ENCODE peak calls at places on chromosomes 11 and 22, in ten cellular contexts. G is IMR-90, Z is uterus, L is small intestine, B is colonic mucosa, K is A549, T is PC-3, I is adrenal gland, X is heart left ventricle, D is trophoblast cell. H is an unnamed sample.

GRCh38 chr22:30290679-30291333 is 1.5 kb upstream of the CASTOR1 start:
- DNase-seq in X (peak; percentile 95), G (peak; percentile 48), T (peak; percentile 62), I (peak; percentile 86), D (peak; percentile 62), B (peak; percentile 70), Z (peak; percentile 90), K (no peak), L (no peak), H (peak; percentile 60)

GRCh38 chr11:64858467-64859401 is 14.3 kb upstream of the CDC42BPG start:
- DNase-seq in X (peak; percentile 85), I (peak; percentile 79), T (peak; percentile 50), D (no peak), K (no peak), L (peak; percentile 62), G (no peak), Z (no peak), B (no peak), H (no peak)

GRCh38 chr11:59273008-59273841 is 60.5 kb upstream of the MPEG1 start:
- DNase-seq in T (peak; percentile 29), D (no peak), I (no peak), G (no peak), B (peak; percentile 69), L (peak; percentile 49), Z (no peak), K (no peak), X (no peak), H (peak; percentile 94)

GRCh38 chr22:19117111-19117512 is 5.1 kb downstream of the DGCR2 start:
- DNase-seq in G (no peak), D (no peak), K (no peak), T (no peak), L (peak; percentile 70), I (no peak), B (peak; percentile 74), X (peak; percentile 9), Z (no peak), H (no peak)

GRCh38 chr11:575324-575995 is 810 bp upstream of the PHRF1 start:
- DNase-seq in T (peak; percentile 59), X (no peak), Z (peak; percentile 42), G (no peak), I (no peak), L (peak; percentile 82), K (peak; percentile 76), B (peak; percentile 82), D (peak; percentile 62), H (no peak)

GRCh38 chr11:20026629-20027545 is 133.4 kb downstream of the DBX1 start:
- DNase-seq in T (peak; percentile 84), G (no peak), D (peak; percentile 94), B (no peak), X (no peak), L (peak; percentile 9), K (no peak), Z (peak; percentile 38), I (no peak), H (no peak)

GRCh38 chr11:65565624-65566453 is 4.4 kb upstream of the ZNRD2 start:
- DNase-seq in X (no peak), Z (no peak), K (no peak), I (no peak), B (no peak), G (peak; percentile 35), T (peak; percentile 41), D (no peak), L (no peak), H (peak; percentile 73)

GRCh38 chr22:31436132-31436531 is 36.7 kb downstream of the DRG1 start:
- DNase-seq in Z (no peak), K (no peak), G (no peak), I (no peak), B (no peak), X (no peak), L (no peak), T (no peak), D (no peak), H (no peak)

GRCh38 chr22:23289851-23290724 is 109.8 kb downstream of the BCR start:
- DNase-seq in Z (peak; percentile 41), K (peak; percentile 69), D (peak; percentile 32), L (peak; percentile 63), B (peak; percentile 76), T (peak; percentile 56), G (peak; percentile 62), X (peak; percentile 47), I (peak; percentile 59), H (peak; percentile 86)

GRCh38 chr11:101169944-101170343 is 40.3 kb upstream of the PGR start:
- DNase-seq in Z (no peak), T (no peak), I (no peak), K (no peak), D (no peak), B (no peak), X (no peak), L (no peak), G (no peak), H (no peak)

GRCh38 chr22:32518848-32519247 is 44.2 kb downstream of the FBXO7 start:
- DNase-seq in L (peak; percentile 29), D (no peak), G (no peak), B (no peak), T (peak; percentile 6), I (no peak), X (no peak), Z (no peak), K (no peak), H (peak; percentile 70)

GRCh38 chr11:68374531-68374930 is 62.1 kb downstream of the LRP5 start:
- DNase-seq in G (peak; percentile 15), Z (no peak), T (no peak), L (no peak), D (no peak), I (no peak), B (no peak), K (no peak), X (no peak), H (no peak)

GRCh38 chr22:38843716-38844660 is at the start of gene NPTXR:
- DNase-seq in B (no peak), X (peak; percentile 51), T (peak; percentile 42), D (peak; percentile 67), Z (no peak), G (peak; percentile 31), K (peak; percentile 53), I (peak; percentile 64), L (peak; percentile 20), H (no peak)

DNA sequence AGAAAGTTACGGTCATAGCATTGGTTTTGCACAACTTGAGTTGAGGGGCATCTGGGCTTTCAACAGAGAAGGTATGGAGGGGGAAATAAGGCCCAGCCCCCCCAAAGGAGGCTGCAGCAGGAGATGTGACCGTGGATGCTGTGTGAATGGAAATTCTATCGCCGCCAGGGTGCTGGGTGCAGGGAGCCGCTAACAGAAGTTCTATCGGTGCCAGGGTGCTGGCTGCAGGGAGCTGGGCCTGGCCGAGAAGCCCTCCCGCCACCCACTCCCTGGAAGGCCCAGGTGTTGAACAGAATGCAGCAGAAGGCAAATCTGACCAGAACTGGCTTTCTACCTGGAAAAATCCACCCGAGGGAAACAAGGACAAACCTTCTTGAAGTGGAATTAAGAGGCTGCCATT is 115.0 kb downstream of the SHANK2 start:
- DNase-seq in B (no peak), I (no peak), G (no peak), K (no peak), Z (no peak), T (no peak), D (no peak), X (no peak), L (no peak), H (no peak)
- H3K9me3 ChIP-seq in B (no peaks in the 10 kb centered on the region), I (no peaks in the 10 kb centered on the region), G (peaks cover 2% of the 10 kb centered on the region), K (no peaks in the 10 kb centered on the region), Z (no peaks in the 10 kb centered on the region), T (no peaks in the 10 kb centered on the region), D (peaks cover 2% of the 10 kb centered on the region), X (no peaks in the 10 kb centered on the region), L (no peaks in the 10 kb centered on the region), H (no peaks in the 10 kb centered on the region)

GRCh38 chr22:44939451-44939850 is 70.4 kb downstream of the PHF21B start:
- DNase-seq in Z (no peak), X (no peak), D (no peak), L (no peak), B (no peak), I (no peak), G (no peak), T (no peak), K (no peak), H (no peak)
- H3K4me1 ChIP-seq in Z (no peaks in the 10 kb centered on the region), X (peaks cover 5% of the 10 kb centered on the region), D (peaks cover 6% of the 10 kb centered on the region), L (no peaks in the 10 kb centered on the region), B (no peaks in the 10 kb centered on the region), I (no peaks in the 10 kb centered on the region), G (no peaks in the 10 kb centered on the region), T (no peaks in the 10 kb centered on the region), K (no peaks in the 10 kb centered on the region), H (no peaks in the 10 kb centered on the region)

GRCh38 chr22:21632931-21633330 is 371 bp downstream of the CCDC116 start:
- DNase-seq in X (no peak), T (no peak), L (no peak), K (no peak), D (no peak), Z (no peak), I (no peak), G (no peak), B (no peak), H (no peak)
- H3K27ac ChIP-seq in X (no peak overlapping the region), T (no peak overlapping the region), L (no peak overlapping the region), K (no peak overlapping the region), D (no peak overlapping the region), Z (no peak overlapping the region), I (no peak overlapping the region), G (no peak overlapping the region), B (no peak overlapping the region), H (no peak overlapping the region)

GRCh38 chr22:47997052-47997568 is 1234.7 kb downstream of the TBC1D22A start:
- DNase-seq in L (no peak), G (no peak), K (no peak), X (no peak), T (no peak), I (no peak), D (no peak), B (no peak), Z (no peak), H (no peak)

GRCh38 chr22:47994045-47994444 is 1231.6 kb downstream of the TBC1D22A start:
- DNase-seq in X (no peak), L (no peak), G (no peak), K (no peak), T (no peak), Z (no peak), I (no peak), D (no peak), B (no peak), H (no peak)

GRCh38 chr22:47995718-47996117 is 1233.3 kb downstream of the TBC1D22A start:
- DNase-seq in D (no peak), G (no peak), L (no peak), Z (no peak), X (no peak), T (no peak), K (no peak), I (no peak), B (no peak), H (no peak)

GRCh38 chr22:47996446-47996857 is 1234.0 kb downstream of the TBC1D22A start:
- DNase-seq in B (no peak), X (no peak), I (no peak), G (no peak), T (no peak), K (no peak), D (no peak), Z (no peak), L (no peak), H (no peak)

DNA sequence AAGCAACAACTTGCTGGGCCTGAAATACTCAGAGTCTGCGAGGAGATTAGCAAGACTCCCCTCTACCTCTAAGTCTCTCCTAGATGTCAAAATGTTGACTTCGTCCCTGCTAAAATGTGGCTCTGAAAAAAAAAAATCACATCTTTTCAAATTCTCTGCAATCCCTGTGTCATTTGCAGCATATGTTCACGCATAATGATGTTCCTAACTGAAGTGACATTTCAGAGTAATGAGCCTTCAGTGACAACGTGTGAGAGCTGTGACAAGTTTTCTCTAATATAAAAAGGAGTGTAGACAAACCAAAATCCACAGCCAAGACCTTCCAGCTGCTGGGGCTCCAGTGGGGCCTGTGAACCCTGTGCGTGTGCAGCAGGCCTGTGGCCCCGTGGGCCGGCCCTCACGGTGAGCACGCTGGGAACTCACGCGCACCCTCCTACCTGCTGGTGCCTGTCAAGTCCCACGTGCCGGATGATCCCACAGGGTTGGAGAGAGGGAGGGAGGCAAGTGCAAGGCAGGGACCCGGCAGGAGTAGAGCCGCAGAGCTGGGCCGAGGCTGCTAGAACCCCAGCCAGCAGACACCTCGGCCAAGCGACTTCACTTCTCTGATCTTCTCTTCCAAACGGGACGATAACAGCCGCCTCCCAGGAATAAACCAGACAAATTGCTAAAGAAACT is 1232.6 kb downstream of the TBC1D22A start:
- DNase-seq in X (no peak), I (no peak), G (no peak), D (no peak), B (no peak), T (no peak), L (no peak), K (no peak), Z (no peak), H (no peak)
- H3K9me3 ChIP-seq in X (no peaks in the 10 kb centered on the region), I (no peaks in the 10 kb centered on the region), G (peaks cover 54% of the 10 kb centered on the region), D (peaks cover 27% of the 10 kb centered on the region), B (no peaks in the 10 kb centered on the region), T (no peaks in the 10 kb centered on the region), L (no peaks in the 10 kb centered on the region), K (no peaks in the 10 kb centered on the region), Z (no peaks in the 10 kb centered on the region), H (no peaks in the 10 kb centered on the region)